ENCODE peak calls at places on chromosomes 4 and X, in nine cellular contexts. R, S, C, H, J, V, G, T and B are unnamed samples.

GRCh38 chr4:93748943-93749342 is 79.6 kb upstream of the ATOH1 start:
- DNase-seq in R (no peak), H (no peak), G (peak; percentile 55), T (no peak), C (no peak), S (no peak), V (no peak), J (no peak), B (no peak)

GRCh38 chr4:3320361-3321023 is 27.7 kb downstream of the RGS12 start:
- DNase-seq in V (no peak), S (no peak), G (peak; percentile 39), R (peak; percentile 71), H (no peak), C (peak; percentile 28), J (no peak), T (no peak), B (no peak)

GRCh38 chr4:5753766-5754528 is 42.9 kb downstream of the EVC start:
- DNase-seq in T (peak; percentile 5), V (no peak), H (no peak), G (no peak), R (peak; percentile 19), J (no peak), S (no peak), C (peak; percentile 63), B (peak; percentile 96)

GRCh38 chr4:130336585-130337217 is 1240.7 kb downstream of the C4orf33 start:
- DNase-seq in T (peak; percentile 31), G (no peak), S (no peak), V (peak; percentile 3), J (no peak), H (no peak), R (peak; percentile 19), C (no peak), B (peak; percentile 68)

GRCh38 chr4:80069837-80070788 is 2.9 kb downstream of the ANTXR2 start:
- DNase-seq in V (no peak), S (no peak), H (no peak), C (no peak), J (no peak), G (no peak), T (no peak), R (no peak), B (peak; percentile 70)

GRCh38 chr4:40719008-40719623 is 30.6 kb upstream of the NSUN7 start:
- DNase-seq in C (no peak), S (no peak), G (no peak), T (peak; percentile 67), V (peak; percentile 45), J (no peak), H (no peak), R (peak; percentile 79), B (peak; percentile 80)

GRCh38 chr4:824461-825062 is 1.4 kb downstream of the CPLX1 start:
- DNase-seq in R (no peak), H (no peak), T (peak; percentile 53), S (no peak), C (peak; percentile 52), G (peak; percentile 56), V (no peak), J (no peak), B (no peak)

GRCh38 chr4:128427832-128428366 is 140.3 kb upstream of the PGRMC2 start:
- DNase-seq in H (no peak), J (no peak), C (no peak), R (peak; percentile 66), V (peak; percentile 53), S (no peak), G (peak; percentile 55), T (peak; percentile 65), B (peak; percentile 90)

GRCh38 chr4:37066149-37066548 is 178.4 kb upstream of the NWD2 start:
- DNase-seq in G (no peak), C (no peak), H (no peak), V (peak; percentile 67), T (no peak), R (no peak), S (no peak), J (no peak), B (peak; percentile 2)

GRCh38 chr4:99856166-99856565 is 38.1 kb downstream of the LAMTOR3 start:
- DNase-seq in S (no peak), H (no peak), C (no peak), R (no peak), V (no peak), T (no peak), J (no peak), G (no peak), B (peak; percentile 85)

GRCh38 chrX:41759817-41760216 is 35.8 kb downstream of the GPR82 start:
- DNase-seq in C (no peak), J (no peak), G (no peak), R (no peak), T (peak; percentile 10), V (peak; percentile 22), S (no peak), H (no peak), B (peak; percentile 11)

GRCh38 chr4:168995537-168996295 is 14.3 kb downstream of the CBR4 start:
- DNase-seq in H (no peak), S (no peak), R (no peak), J (no peak), V (peak; percentile 29), T (no peak), G (no peak), C (no peak), B (peak; percentile 42)